ENCODE peak calls at places on chromosomes 13 and 19, in six cellular contexts. Y, Q, I, L, N and U are unnamed samples.

GRCh38 chr19:2867025-2867991 is at the start of gene ZNF556:
- DNase-seq in Q (no peak), Y (no peak), I (peak), N (peak), L (peak), U (no peak)

GRCh38 chr19:56350416-56351045 is 35.9 kb upstream of the ZSCAN5A start:
- DNase-seq in Y (peak), L (peak), Q (peak), N (peak), I (peak), U (no peak)

GRCh38 chr19:56671613-56671994 is at the start of gene ZNF835:
- DNase-seq in N (no peak), Y (no peak), I (peak), L (peak), Q (no peak), U (peak)

GRCh38 chr13:113654175-113654560 is 3.8 kb downstream of the ATP4B start:
- DNase-seq in Q (no peak), N (no peak), L (no peak), Y (no peak), I (no peak), U (no peak)

GRCh38 chr19:15369594-15369891 is 10.0 kb downstream of the AKAP8 start:
- DNase-seq in I (no peak), Y (no peak), L (no peak), Q (no peak), N (no peak), U (no peak)

GRCh38 chr13:109644069-109644750 is 142.2 kb downstream of the IRS2 start:
- DNase-seq in Y (no peak), L (no peak), N (no peak), I (no peak), Q (no peak), U (no peak)

GRCh38 chr13:44229371-44230030 is 144.1 kb upstream of the SERP2 start:
- DNase-seq in N (no peak), Q (no peak), I (no peak), Y (no peak), L (no peak), U (no peak)

GRCh38 chr13:97844151-97844550 is 109.3 kb upstream of the IPO5 start:
- DNase-seq in Q (no peak), L (no peak), N (no peak), Y (no peak), I (no peak), U (no peak)

GRCh38 chr13:95643009-95643408 is 1.5 kb downstream of the DZIP1 start:
- DNase-seq in Q (no peak), L (no peak), Y (no peak), N (no peak), I (no peak), U (no peak)

GRCh38 chr13:109500146-109500773 is 286.1 kb downstream of the IRS2 start:
- DNase-seq in I (peak), L (no peak), Q (no peak), Y (no peak), N (no peak), U (no peak)

GRCh38 chr19:15381864-15382263 is 2.3 kb upstream of the AKAP8 start:
- DNase-seq in L (no peak), Y (no peak), I (no peak), N (no peak), Q (no peak), U (no peak)

GRCh38 chr13:49464621-49465325 is 20.7 kb downstream of the SETDB2 start:
- DNase-seq in L (no peak), N (no peak), Y (no peak), Q (no peak), I (no peak), U (no peak)

GRCh38 chr19:10230904-10231623 is at the start of gene S1PR2:
- DNase-seq in I (peak), L (peak), Y (peak), N (peak), Q (peak), U (peak)

GRCh38 chr19:927044-927706 is 1.3 kb downstream of the ARID3A start:
- DNase-seq in Q (no peak), N (no peak), L (peak), Y (no peak), I (peak), U (peak)

GRCh38 chr13:87057807-87058520 is 613.2 kb upstream of the SLITRK5 start:
- DNase-seq in I (no peak), Q (no peak), Y (no peak), N (no peak), L (peak), U (no peak)

GRCh38 chr13:51767100-51767499 is 36.9 kb downstream of the DHRS12 start:
- DNase-seq in L (no peak), Y (no peak), Q (no peak), I (no peak), N (no peak), U (no peak)

GRCh38 chr19:7619671-7620441 is 9.5 kb downstream of the XAB2 start:
- DNase-seq in L (no peak), Q (no peak), Y (no peak), N (no peak), I (no peak), U (peak)

GRCh38 chr19:41912899-41913475 is 15.3 kb downstream of the ERFL start:
- DNase-seq in Q (no peak), Y (no peak), N (no peak), I (no peak), L (peak), U (no peak)

GRCh38 chr13:39385154-39385553 is 217.8 kb downstream of the LHFPL6 start:
- DNase-seq in Y (no peak), Q (no peak), N (no peak), I (no peak), L (peak), U (no peak)

GRCh38 chr19:11063434-11063833 is 25.8 kb upstream of the LDLR start:
- DNase-seq in Y (no peak), I (no peak), N (no peak), L (no peak), Q (no peak), U (no peak)

GRCh38 chr13:40402931-40403412 is 263.5 kb downstream of the FOXO1 start:
- DNase-seq in Y (no peak), L (peak), I (peak), Q (no peak), N (peak), U (no peak)

GRCh38 chr19:18488403-18488723 is 33.5 kb downstream of the ELL start:
- DNase-seq in I (no peak), Q (peak), Y (no peak), N (no peak), L (peak), U (no peak)
- H3K27ac ChIP-seq in I (no peak), Q (no peak), Y (no peak), N (peak), L (no peak), U (no peak)

GRCh38 chr19:40422428-40423226 is 3.2 kb downstream of the SERTAD1 start:
- DNase-seq in L (no peak), I (no peak), N (no peak), Y (no peak), Q (no peak), U (no peak)
- H3K27ac ChIP-seq in L (peak), I (no peak), N (peak), Y (peak), Q (no peak), U (peak)

GRCh38 chr19:46410205-46411087 is 2.9 kb downstream of the CCDC8 start:
- DNase-seq in Y (no peak), N (no peak), I (no peak), L (no peak), Q (no peak), U (no peak)

GRCh38 chr19:46404884-46405658 is 8.3 kb downstream of the CCDC8 start:
- DNase-seq in I (peak), Y (no peak), N (no peak), Q (no peak), L (no peak), U (no peak)

GRCh38 chr19:46409146-46409545 is 4.2 kb downstream of the CCDC8 start:
- DNase-seq in I (peak), N (no peak), Q (no peak), L (no peak), Y (no peak), U (no peak)

GRCh38 chr19:46408611-46409039 is 4.7 kb downstream of the CCDC8 start:
- DNase-seq in L (peak), Q (no peak), Y (no peak), N (no peak), I (peak), U (peak)

GRCh38 chr19:46407891-46408426 is 5.4 kb downstream of the CCDC8 start:
- DNase-seq in L (no peak), Y (no peak), I (peak), N (no peak), Q (no peak), U (no peak)
- H3K27ac ChIP-seq in L (no peak), Y (no peak), I (no peak), N (peak), Q (no peak), U (no peak)

GRCh38 chr13:46146898-46147297 is 35.1 kb downstream of the LCP1 start:
- DNase-seq in L (peak), Q (peak), I (no peak), Y (no peak), N (peak), U (no peak)
- H3K27ac ChIP-seq in L (no peak), Q (no peak), I (no peak), Y (no peak), N (no peak), U (no peak)

DNA sequence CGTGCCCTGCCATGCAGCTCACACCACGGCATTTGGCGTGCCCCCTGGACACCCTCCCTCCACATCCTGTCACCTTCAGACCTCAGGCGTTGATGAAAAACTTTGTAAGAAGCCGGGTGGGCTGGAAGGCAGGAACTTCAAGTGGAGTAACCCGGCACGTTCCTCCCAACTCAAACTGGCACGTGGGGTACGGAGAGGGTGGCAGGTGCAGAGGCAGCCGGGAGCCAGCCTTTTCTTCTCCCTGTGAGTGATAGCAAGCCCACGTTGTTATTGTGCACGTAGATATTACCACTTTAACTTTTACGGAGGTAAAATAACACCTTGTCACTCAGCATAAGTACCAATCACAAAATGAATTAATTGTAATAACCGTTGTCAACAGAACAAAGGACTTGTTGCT is 198.0 kb downstream of the ZNF536 start:
- DNase-seq in L (no peak), Q (no peak), Y (no peak), I (no peak), N (no peak), U (no peak)
- H3K27ac ChIP-seq in L (no peak), Q (no peak), Y (no peak), I (no peak), N (no peak), U (no peak)